ENCODE peak calls at places on chromosomes 13 and 19, in four cellular contexts. V is CD4-positive, CD25-positive, alpha-beta regulatory T cell; L is adrenal gland; X is heart right ventricle. S is an unnamed sample.

GRCh38 chr13:41588899-41589298 is 131.5 kb downstream of the RGCC start:
- DNase-seq in X (no peak), V (no peak), L (no peak), S (no peak)

GRCh38 chr19:55212447-55212846 is 3.1 kb upstream of the PTPRH start:
- DNase-seq in V (peak; percentile 32), L (no peak), X (no peak), S (peak; percentile 18)

GRCh38 chr13:106212436-106213010 is 322.9 kb downstream of the EFNB2 start:
- DNase-seq in X (no peak), V (no peak), L (no peak), S (no peak)

GRCh38 chr13:101523732-101524131 is 71.3 kb downstream of the ITGBL1 start:
- DNase-seq in X (no peak), L (no peak), V (no peak), S (no peak)

GRCh38 chr13:92806215-92806614 is 420.4 kb upstream of the GPC6 start:
- DNase-seq in L (no peak), X (no peak), V (no peak), S (peak; percentile 3)

GRCh38 chr13:26895081-26895807 is 134.7 kb upstream of the GPR12 start:
- DNase-seq in X (no peak), L (no peak), V (no peak), S (no peak)

GRCh38 chr13:45162194-45162593 is 38.7 kb downstream of the KCTD4 start:
- DNase-seq in X (no peak), L (no peak), V (no peak), S (no peak)

GRCh38 chr19:43683905-43684304 is 13.9 kb upstream of the PLAUR start:
- DNase-seq in V (no peak), X (no peak), L (no peak), S (no peak)

GRCh38 chr13:43414111-43414510 is 372.7 kb downstream of the ENOX1 start:
- DNase-seq in V (no peak), L (no peak), X (no peak), S (no peak)

GRCh38 chr13:64855506-64855905 is 2374.6 kb downstream of the PCDH9 start:
- DNase-seq in X (no peak), L (no peak), V (no peak), S (no peak)

GRCh38 chr19:53102701-53103140 is 501 bp downstream of the ZNF160 start:
- DNase-seq in V (peak; percentile 25), L (peak; percentile 74), X (peak; percentile 50), S (peak; percentile 59)

GRCh38 chr13:80341098-80341701 is at the start of gene SPRY2:
- DNase-seq in L (peak; percentile 94), X (peak; percentile 93), V (no peak), S (no peak)

GRCh38 chr19:33435706-33436359 is 62.3 kb downstream of the CEBPG start:
- DNase-seq in V (no peak), L (no peak), X (no peak), S (peak; percentile 12)

GRCh38 chr13:91747164-91747563 is 348.7 kb downstream of the GPC5 start:
- DNase-seq in X (no peak), L (no peak), V (no peak), S (no peak)

GRCh38 chr13:41019027-41019487 is at the start of gene ELF1:
- DNase-seq in X (no peak), L (peak; percentile 25), V (peak; percentile 80), S (peak; percentile 82)

GRCh38 chr13:86082116-86082515 is 282.9 kb upstream of the SLITRK6 start:
- DNase-seq in V (no peak), X (no peak), L (no peak), S (no peak)

DNA sequence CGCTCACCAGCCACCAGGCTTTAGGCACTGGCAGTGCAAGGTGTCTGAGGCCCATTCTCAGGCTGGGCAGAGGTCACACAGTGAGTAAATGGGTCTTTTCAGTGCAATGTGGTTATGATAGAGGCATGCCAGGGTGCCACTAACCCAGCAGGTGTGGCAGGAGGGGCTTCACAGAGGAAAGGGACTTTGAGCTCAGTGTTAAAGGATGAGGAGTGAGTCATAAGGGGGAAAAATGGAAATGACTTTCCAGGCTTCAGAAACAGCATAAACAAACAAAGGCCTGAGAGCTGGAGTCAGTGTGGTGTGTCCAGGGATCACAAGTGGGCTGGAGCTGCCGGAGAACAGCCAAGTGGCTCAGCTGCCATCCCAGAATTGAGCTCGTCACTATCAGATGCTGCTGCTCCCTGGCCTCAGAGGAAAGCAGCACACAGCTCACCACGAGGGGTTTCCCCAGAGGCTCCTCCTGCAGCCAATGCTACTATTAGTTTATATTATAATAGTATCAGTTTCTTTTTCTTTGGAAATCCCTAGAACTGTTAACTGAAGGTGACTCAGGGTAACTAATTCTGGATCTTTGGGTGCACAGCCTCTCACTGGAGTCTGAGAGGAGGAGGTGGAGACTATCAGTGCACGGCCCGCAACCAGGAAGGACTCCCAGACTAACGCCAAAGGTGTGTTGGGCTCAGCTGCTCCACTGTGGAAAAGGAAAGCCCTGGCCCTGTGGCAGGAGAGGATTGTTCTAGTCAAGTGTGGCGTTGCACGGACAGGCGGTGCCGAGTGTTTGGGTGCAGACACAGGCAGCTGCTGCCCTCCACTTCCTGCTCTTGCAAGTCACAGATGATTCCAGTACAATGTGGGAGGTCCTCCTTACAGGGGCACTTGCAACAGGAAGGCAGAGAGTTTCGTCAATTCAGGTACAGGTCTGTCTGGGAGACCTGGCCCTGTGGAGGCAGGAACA is 39.5 kb downstream of the DHRS12 start:
- DNase-seq in L (no peak), X (peak; percentile 58), V (peak; percentile 36), S (peak; percentile 55)
- H3K4me3 ChIP-seq in L (no peak overlapping the region), X (peak overlapping the region; percentile 4), V (peak overlapping the region; percentile 61), S (peak overlapping the region; percentile 17)

DNA sequence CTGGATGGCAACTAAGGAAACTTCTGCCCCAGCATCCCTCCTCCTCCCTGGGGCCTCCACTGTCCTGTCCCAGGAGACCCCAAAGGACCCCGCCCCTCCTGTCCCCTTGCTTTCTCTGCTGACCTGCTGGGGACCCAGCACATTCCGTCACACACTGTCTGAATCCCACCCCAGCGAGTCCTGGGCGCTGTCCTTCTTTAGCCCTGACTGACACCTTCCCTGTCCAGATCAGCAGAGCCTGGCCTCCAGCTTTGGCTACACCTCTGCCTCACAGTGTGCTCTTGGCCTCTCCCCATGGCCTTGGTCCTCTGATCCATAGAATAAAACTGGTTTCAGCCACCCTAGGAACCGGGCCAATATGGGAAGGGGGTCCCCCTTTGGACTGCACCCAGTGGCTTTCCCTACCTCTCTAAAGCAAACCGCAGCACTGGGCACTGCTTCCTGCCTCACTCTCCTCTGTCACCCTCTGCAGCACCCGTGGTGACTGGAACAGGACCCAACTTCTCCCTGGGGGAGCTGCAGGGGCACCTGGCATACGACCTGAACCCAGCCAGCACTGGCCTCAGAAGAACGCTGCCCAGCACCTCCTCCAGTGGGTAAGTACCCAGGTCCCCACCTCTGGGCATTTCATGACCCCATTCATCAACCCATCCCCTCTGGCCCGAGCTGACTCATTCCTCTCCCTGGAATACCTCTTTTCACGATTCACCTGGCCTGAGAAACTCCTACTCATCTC is 46.4 kb downstream of the SMIM24 start:
- DNase-seq in V (no peak), X (no peak), L (no peak), S (no peak)
- H3K4me3 ChIP-seq in V (peak overlapping the region; percentile 76), X (peak overlapping the region; percentile 53), L (peak overlapping the region; percentile 41), S (peak overlapping the region; percentile 95)

DNA sequence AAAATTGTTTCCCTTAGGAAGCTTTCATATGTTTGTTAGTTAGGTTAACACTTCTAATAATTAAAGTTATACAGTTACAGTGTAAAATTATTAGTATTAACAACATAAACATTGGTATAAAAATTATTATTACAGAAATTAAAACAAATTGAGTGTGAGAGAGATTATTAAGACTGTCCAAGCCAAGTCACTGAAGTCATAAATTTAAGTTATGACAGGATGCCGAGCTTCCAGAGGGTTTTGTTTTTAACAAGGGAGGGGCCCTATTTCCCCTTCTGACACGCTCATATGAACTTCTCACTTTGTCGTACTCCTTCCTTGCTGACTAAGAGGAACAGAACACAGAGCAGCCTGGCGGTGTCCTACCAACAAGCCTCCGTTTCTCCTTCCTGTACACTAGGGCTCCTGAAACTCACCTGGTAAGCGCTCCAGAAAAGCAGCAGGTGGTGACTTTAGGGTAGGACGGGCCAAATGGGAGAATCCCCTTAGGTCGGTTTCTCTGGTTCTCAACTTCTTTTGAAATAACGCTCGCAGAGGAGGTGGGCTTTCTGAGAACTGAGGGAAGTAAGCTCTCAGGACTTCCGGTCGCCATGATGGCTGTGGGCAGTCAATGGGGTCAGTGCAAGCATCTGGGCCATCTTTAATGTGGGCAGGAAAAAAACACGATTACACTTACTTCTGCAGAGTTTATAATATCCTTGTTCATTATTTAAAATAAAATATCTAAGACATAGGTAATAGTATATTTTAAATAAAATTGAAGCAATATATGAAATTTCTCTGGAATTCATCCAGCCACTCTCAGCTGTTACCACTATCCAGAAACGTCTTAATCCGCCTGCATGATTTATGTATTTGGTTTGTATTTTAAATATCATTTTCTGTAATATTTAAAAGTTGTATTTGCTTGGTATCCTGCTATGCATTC is at the start of gene CARD8:
- DNase-seq in V (peak; percentile 88), L (peak; percentile 86), X (peak; percentile 68), S (peak; percentile 91)
- H3K4me3 ChIP-seq in V (peak within 1 kb of the TSS; percentile 96), L (peak within 1 kb of the TSS; percentile 72), X (peak within 1 kb of the TSS; percentile 60), S (peak within 1 kb of the TSS; percentile 86)

GRCh38 chr19:1847684-1848398 is 442 bp downstream of the REXO1 start:
- DNase-seq in V (peak; percentile 17), X (no peak), L (peak; percentile 74), S (no peak)

GRCh38 chr19:1844536-1845515 is 3.5 kb downstream of the REXO1 start:
- DNase-seq in X (no peak), L (no peak), V (no peak), S (no peak)

GRCh38 chr19:1845642-1846041 is 2.6 kb downstream of the REXO1 start:
- DNase-seq in X (no peak), V (no peak), L (no peak), S (no peak)

GRCh38 chr19:1847348-1847683 is 967 bp downstream of the REXO1 start:
- DNase-seq in V (no peak), L (no peak), X (no peak), S (no peak)

GRCh38 chr19:1846517-1847205 is 1.6 kb downstream of the REXO1 start:
- DNase-seq in V (no peak), L (no peak), X (no peak), S (no peak)
- H3K4me3 ChIP-seq in V (peak overlapping the region; percentile 90), L (peak overlapping the region; percentile 100), X (peak overlapping the region; percentile 98), S (peak overlapping the region; percentile 68)

DNA sequence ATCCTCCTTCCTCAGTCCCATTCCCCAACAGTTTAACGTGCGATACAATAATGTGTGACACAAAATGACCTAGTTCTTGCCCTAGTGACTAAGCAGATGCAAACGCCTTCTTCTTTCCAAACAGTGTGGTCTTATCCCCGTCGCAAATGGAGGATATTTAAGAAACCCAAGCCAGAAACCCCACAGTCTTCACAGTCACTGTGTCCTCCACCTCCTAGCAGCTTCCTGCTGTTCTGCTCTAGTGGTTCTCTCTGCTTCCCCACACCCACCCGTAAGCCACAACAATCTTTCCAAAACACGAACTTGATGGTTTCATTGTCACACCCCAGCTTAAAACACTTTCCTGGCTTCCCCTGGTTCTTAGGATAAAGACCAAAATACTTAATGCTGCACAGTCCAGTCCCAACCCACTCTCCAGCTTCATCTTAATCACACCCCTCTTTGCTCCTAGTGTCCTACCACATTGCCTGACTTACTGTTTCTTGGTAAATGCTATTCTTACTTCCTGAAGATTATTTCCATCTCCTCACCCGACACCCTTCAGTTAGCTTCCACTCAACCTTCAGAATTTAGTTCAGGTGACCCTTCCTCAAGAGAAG is 32.3 kb downstream of the ITM2B start:
- DNase-seq in L (no peak), V (no peak), X (no peak), S (no peak)
- H3K4me3 ChIP-seq in L (no peak overlapping the region), V (no peak overlapping the region), X (no peak overlapping the region), S (no peak overlapping the region)

GRCh38 chr13:30423891-30424290 is 1.6 kb downstream of the UBE2L5 start:
- DNase-seq in L (no peak), X (no peak), V (no peak), S (no peak)
- H3K4me3 ChIP-seq in L (no peak overlapping the region), X (no peak overlapping the region), V (no peak overlapping the region), S (no peak overlapping the region)

GRCh38 chr19:10227215-10227971 is 3.7 kb downstream of the S1PR2 start:
- DNase-seq in X (peak; percentile 53), V (no peak), L (no peak), S (no peak)
- H3K4me3 ChIP-seq in X (peak overlapping the region; percentile 18), V (no peak overlapping the region), L (no peak overlapping the region), S (no peak overlapping the region)